ENCODE peak calls at places on chromosomes 5 and 9, in six cellular contexts. D is NCI-H460, B is dermis blood vessel endothelial cell, V is coronary artery, X is NCI-H82, U is ureter. W is an unnamed sample.

GRCh38 chr5:138354926-138355378 is 2.5 kb downstream of the KDM3B start:
- DNase-seq in D (peak), B (peak), V (no peak), X (peak), U (no peak), W (no peak)

GRCh38 chr9:101528015-101528414 is 5.6 kb upstream of the RNF20 start:
- DNase-seq in D (no peak), B (no peak), V (no peak), X (no peak), U (no peak), W (no peak)

GRCh38 chr5:120062515-120062917 is 401.6 kb upstream of the PRR16 start:
- DNase-seq in D (no peak), B (no peak), V (no peak), X (no peak), U (no peak), W (no peak)

GRCh38 chr5:146860213-146860891 is 18.2 kb downstream of the PPP2R2B start:
- DNase-seq in D (no peak), B (no peak), V (no peak), X (no peak), U (no peak), W (no peak)

GRCh38 chr5:51226420-51226735 is 156.9 kb upstream of the ISL1 start:
- DNase-seq in D (no peak), B (no peak), V (no peak), X (peak), U (no peak), W (peak)

GRCh38 chr9:124403246-124403645 is 12.0 kb downstream of the PSMB7 start:
- DNase-seq in D (no peak), B (no peak), V (no peak), X (no peak), U (no peak), W (no peak)

GRCh38 chr9:19155106-19155999 is 28.1 kb upstream of the PLIN2 start:
- DNase-seq in D (no peak), B (no peak), V (no peak), X (no peak), U (no peak), W (no peak)

GRCh38 chr5:177988989-177989625 is 6.9 kb downstream of the PROP1 start:
- DNase-seq in D (no peak), B (no peak), V (no peak), X (no peak), U (no peak), W (no peak)

GRCh38 chr5:176547811-176548210 is 1.3 kb upstream of the CDHR2 start:
- DNase-seq in D (no peak), B (peak), V (no peak), X (no peak), U (no peak), W (no peak)

GRCh38 chr9:85941617-85941930 is 628 bp downstream of the NAA35 start:
- DNase-seq in D (no peak), B (no peak), V (no peak), X (peak), U (no peak), W (no peak)

GRCh38 chr9:134548185-134548584 is 93.4 kb upstream of the COL5A1 start:
- DNase-seq in D (no peak), B (no peak), V (no peak), X (no peak), U (no peak), W (no peak)

GRCh38 chr9:3271581-3271980 is 254.2 kb downstream of the RFX3 start:
- DNase-seq in D (no peak), B (no peak), V (no peak), X (no peak), U (no peak), W (no peak)

GRCh38 chr9:131500939-131501541 is 1.7 kb upstream of the POMT1 start:
- DNase-seq in D (no peak), B (no peak), V (no peak), X (peak), U (no peak), W (no peak)

GRCh38 chr9:87327567-87328125 is 170.0 kb upstream of the DAPK1 start:
- DNase-seq in D (no peak), B (no peak), V (no peak), X (no peak), U (no peak), W (no peak)

GRCh38 chr5:32805966-32806626 is 95.0 kb downstream of the NPR3 start:
- DNase-seq in D (peak), B (no peak), V (no peak), X (no peak), U (no peak), W (no peak)

GRCh38 chr5:76542887-76543690 is 80.1 kb downstream of the F2RL2 start:
- DNase-seq in D (no peak), B (no peak), V (no peak), X (peak), U (peak), W (no peak)

GRCh38 chr9:14307989-14308750 is 5.8 kb downstream of the NFIB start:
- DNase-seq in D (no peak), B (no peak), V (no peak), X (peak), U (no peak), W (no peak)

GRCh38 chr5:142360607-142361120 is 35.8 kb upstream of the SPRY4 start:
- DNase-seq in D (peak), B (peak), V (no peak), X (no peak), U (no peak), W (peak)

GRCh38 chr5:150138551-150139265 is 16.9 kb downstream of the PDGFRB start:
- DNase-seq in D (peak), B (peak), V (peak), X (no peak), U (peak), W (no peak)

GRCh38 chr5:35963381-35963843 is 25.0 kb upstream of the CAPSL start:
- DNase-seq in D (peak), B (peak), V (no peak), X (peak), U (no peak), W (no peak)

GRCh38 chr9:134191455-134192209 is 27.3 kb upstream of the RNU6ATAC start:
- DNase-seq in D (no peak), B (no peak), V (no peak), X (no peak), U (no peak), W (no peak)

GRCh38 chr9:105299190-105299854 is 54.9 kb downstream of the SLC44A1 start:
- DNase-seq in D (peak), B (peak), V (peak), X (no peak), U (peak), W (no peak)

GRCh38 chr5:172791726-172792445 is 20.9 kb upstream of the DUSP1 start:
- DNase-seq in D (no peak), B (no peak), V (no peak), X (no peak), U (no peak), W (no peak)

GRCh38 chr9:103530934-103531333 is 535.8 kb downstream of the CYLC2 start:
- DNase-seq in D (no peak), B (no peak), V (no peak), X (no peak), U (no peak), W (no peak)

GRCh38 chr5:169534939-169535338 is 48.6 kb upstream of the SPDL1 start:
- DNase-seq in D (no peak), B (no peak), V (no peak), X (no peak), U (no peak), W (no peak)

GRCh38 chr9:135779571-135779970 is 77.6 kb downstream of the KCNT1 start:
- DNase-seq in D (no peak), B (no peak), V (no peak), X (no peak), U (no peak), W (no peak)

GRCh38 chr5:164475339-164475977 is 970.0 kb downstream of the MAT2B start:
- DNase-seq in D (peak), B (peak), V (no peak), X (peak), U (no peak), W (no peak)

GRCh38 chr5:28743362-28743761 is 1705.0 kb upstream of the CDH9 start:
- DNase-seq in D (no peak), B (no peak), V (no peak), X (no peak), U (no peak), W (no peak)